ENCODE peak calls at places on chromosomes 6 and 20, in four cellular contexts. S is GM12865, B is HFF-Myc, K is Panc1. F is an unnamed sample.

GRCh38 chr6:56713285-56713684 is 70.6 kb upstream of the DST start:
- DNase-seq in S (peak; percentile 24), B (no peak), K (peak; percentile 82), F (peak; percentile 81)

GRCh38 chr20:37220796-37221195 is 40.8 kb downstream of the GHRH start:
- DNase-seq in S (no peak), B (no peak), K (no peak), F (no peak)

GRCh38 chr6:109768485-109768884 is 77.4 kb downstream of the FIG4 start:
- DNase-seq in S (no peak), B (no peak), K (no peak), F (no peak)

GRCh38 chr20:45924391-45925261 is 9.9 kb upstream of the PCIF1 start:
- DNase-seq in S (no peak), B (no peak), K (no peak), F (no peak)

GRCh38 chr6:26109776-26110175 is 22.5 kb downstream of the HFE start:
- DNase-seq in S (no peak), B (no peak), K (no peak), F (no peak)

GRCh38 chr20:61166324-61166723 is 85.7 kb upstream of the CDH4 start:
- DNase-seq in S (no peak), B (no peak), K (no peak), F (no peak)

GRCh38 chr6:6629416-6629815 is 40.9 kb downstream of the LY86 start:
- DNase-seq in S (no peak), B (no peak), K (no peak), F (no peak)

GRCh38 chr6:158818008-158818579 is 1.1 kb downstream of the EZR start:
- DNase-seq in S (peak; percentile 83), B (no peak), K (no peak), F (no peak)

GRCh38 chr20:16107172-16107870 is 465.9 kb downstream of the KIF16B start:
- DNase-seq in S (no peak), B (no peak), K (no peak), F (no peak)

GRCh38 chr6:3414704-3415453 is 42.0 kb downstream of the SLC22A23 start:
- DNase-seq in S (peak; percentile 52), B (no peak), K (no peak), F (no peak)

GRCh38 chr20:21357851-21358250 is 39.5 kb downstream of the NKX2-4 start:
- DNase-seq in S (no peak), B (no peak), K (no peak), F (no peak)

GRCh38 chr6:129251669-129252376 is 368.9 kb downstream of the LAMA2 start:
- DNase-seq in S (peak; percentile 74), B (peak; percentile 67), K (peak; percentile 53), F (peak; percentile 65)

GRCh38 chr20:48523191-48523757 is 304.5 kb downstream of the PREX1 start:
- DNase-seq in S (peak; percentile 50), B (peak; percentile 59), K (peak; percentile 10), F (peak; percentile 59)

GRCh38 chr6:132007474-132008190 is 56.5 kb upstream of the CCN2 start:
- DNase-seq in S (no peak), B (no peak), K (peak; percentile 38), F (peak; percentile 40)

GRCh38 chr6:167119680-167120556 is 3.0 kb upstream of the CCR6 start:
- DNase-seq in S (peak; percentile 69), B (no peak), K (no peak), F (no peak)

GRCh38 chr6:53179961-53180651 is 31.5 kb upstream of the GCM1 start:
- DNase-seq in S (no peak), B (no peak), K (no peak), F (no peak)

GRCh38 chr20:40073535-40074111 is 615.4 kb downstream of the MAFB start:
- DNase-seq in S (no peak), B (no peak), K (no peak), F (peak; percentile 49)

GRCh38 chr20:52923123-52923543 is 49.0 kb upstream of the TSHZ2 start:
- DNase-seq in S (peak; percentile 9), B (no peak), K (peak; percentile 45), F (peak; percentile 99)

GRCh38 chr6:115914098-115914497 is 146.6 kb downstream of the FRK start:
- DNase-seq in S (no peak), B (no peak), K (no peak), F (no peak)

GRCh38 chr6:159726196-159726917 is 949 bp upstream of the WTAP start:
- DNase-seq in S (no peak), B (no peak), K (no peak), F (no peak)

GRCh38 chr6:147033267-147033666 is 170.9 kb upstream of the STXBP5 start:
- DNase-seq in S (no peak), B (no peak), K (no peak), F (no peak)

GRCh38 chr6:101266063-101266462 is 127.4 kb upstream of the GRIK2 start:
- DNase-seq in S (no peak), B (no peak), K (no peak), F (no peak)

GRCh38 chr6:3260296-3260695 is 1.5 kb downstream of the PSMG4 start:
- DNase-seq in S (peak; percentile 50), B (no peak), K (no peak), F (no peak)

GRCh38 chr6:42820509-42821340 is 38.9 kb downstream of the BICRAL start:
- DNase-seq in S (no peak), B (no peak), K (no peak), F (no peak)

GRCh38 chr6:148538251-148539190 is 195.9 kb downstream of the SASH1 start:
- DNase-seq in S (no peak), B (no peak), K (no peak), F (peak; percentile 77)

GRCh38 chr20:32485126-32485769 is 99.9 kb downstream of the NOL4L start:
- DNase-seq in S (peak; percentile 79), B (peak; percentile 65), K (peak; percentile 64), F (peak; percentile 58)

GRCh38 chr6:119717942-119718341 is 368.4 kb upstream of the MAN1A1 start:
- DNase-seq in S (no peak), B (no peak), K (no peak), F (no peak)

GRCh38 chr6:36062247-36062646 is 34.6 kb downstream of the MAPK14 start:
- DNase-seq in S (no peak), B (no peak), K (no peak), F (no peak)

GRCh38 chr6:80438728-80439127 is 332.3 kb downstream of the BCKDHB start:
- DNase-seq in S (no peak), B (peak; percentile 59), K (no peak), F (no peak)

GRCh38 chr6:153312633-153313032 is 181.6 kb upstream of the RGS17 start:
- DNase-seq in S (peak; percentile 49), B (peak; percentile 9), K (peak; percentile 52), F (peak; percentile 6)

DNA sequence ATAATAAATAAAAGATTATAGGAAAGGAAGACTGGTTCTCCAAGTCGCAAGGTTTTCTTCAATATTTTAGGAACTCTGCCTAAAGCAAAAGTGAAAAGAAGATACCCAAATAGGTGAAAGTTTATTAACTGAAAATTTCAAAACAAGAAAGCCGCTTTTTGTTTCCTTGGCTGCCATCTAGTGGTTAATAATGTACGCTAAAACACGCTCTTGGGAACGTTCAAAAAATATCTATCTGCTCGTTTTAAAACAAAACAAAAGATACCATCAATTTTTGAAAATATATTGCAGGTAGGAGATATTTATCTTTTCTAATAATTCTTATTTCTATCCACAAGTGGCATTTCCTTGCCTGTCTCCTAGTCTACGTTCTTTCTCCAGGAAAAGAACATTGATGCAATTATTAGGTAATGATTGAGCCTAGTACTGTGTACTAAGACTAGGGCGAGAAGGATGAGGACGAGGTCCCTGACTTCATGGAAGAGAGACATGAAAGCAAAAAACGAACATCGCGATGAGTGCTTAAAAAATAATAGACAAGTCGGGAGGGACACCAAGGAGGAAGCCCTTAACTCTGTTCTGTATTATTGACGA is 97.2 kb downstream of the SPTLC3 start:
- DNase-seq in S (peak; percentile 38), B (peak; percentile 3), K (no peak), F (peak; percentile 22)
- TF ChIP-seq CTCF in S (peak; percentile 56), B (peak; percentile 47), K (peak; percentile 67), F (peak; percentile 50)

GRCh38 chr20:34574861-34575260 is 16.3 kb downstream of the MAP1LC3A start:
- DNase-seq in S (no peak), B (no peak), K (no peak), F (no peak)
- H3K4me3 ChIP-seq in S (no peak overlapping the region), B (no peak overlapping the region), K (no peak overlapping the region), F (no peak overlapping the region)

DNA sequence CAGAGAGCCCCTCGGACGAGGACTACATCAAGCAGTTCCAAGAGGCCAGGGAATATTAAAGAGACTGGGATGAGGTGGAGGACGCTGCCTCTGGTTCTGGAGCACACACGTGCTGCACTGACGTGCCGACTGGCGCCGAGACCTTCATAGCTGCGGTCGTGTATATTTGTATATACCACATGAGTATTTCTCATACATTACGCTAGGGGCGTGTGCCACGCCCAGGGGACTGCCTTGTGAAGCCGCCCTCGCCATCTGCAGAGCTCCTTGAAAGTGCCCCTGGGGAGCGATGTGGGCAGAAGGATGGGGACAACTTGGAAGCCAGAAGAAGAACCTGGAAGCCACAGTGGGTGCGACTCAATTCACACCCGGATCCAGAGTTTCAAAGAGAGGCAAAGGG is 78.3 kb downstream of the ISM1 start:
- DNase-seq in S (no peak), B (no peak), K (no peak), F (no peak)
- TF ChIP-seq CTCF in S (no peak), B (no peak), K (no peak), F (no peak)

GRCh38 chr6:27176096-27176495 is 71.4 kb upstream of the PRSS16 start:
- DNase-seq in S (peak; percentile 13), B (peak; percentile 35), K (peak; percentile 17), F (no peak)
- H3K4me3 ChIP-seq in S (no peak overlapping the region), B (peak overlapping the region; percentile 94), K (peak overlapping the region; percentile 92), F (peak overlapping the region; percentile 99)

DNA sequence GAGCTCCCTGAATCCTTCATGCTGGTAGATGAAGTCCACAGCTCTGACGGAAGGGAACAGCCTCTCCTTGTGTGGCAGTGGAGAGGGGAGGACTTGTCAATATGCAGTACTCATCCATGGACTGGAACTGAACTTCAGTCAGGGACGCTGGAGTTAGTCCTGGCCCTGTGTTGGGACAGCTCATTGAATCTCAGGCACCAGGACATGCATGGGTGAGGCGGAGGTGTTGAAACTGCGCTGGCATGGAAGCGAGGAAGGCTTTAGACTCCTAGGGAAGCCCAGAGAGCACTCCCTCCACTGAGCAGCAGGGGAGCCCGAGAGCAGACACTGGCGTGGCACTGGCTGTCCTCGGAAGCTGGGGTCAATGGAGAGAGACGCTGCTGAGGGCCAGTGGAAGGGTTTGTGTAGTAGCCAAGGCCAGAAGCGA is 161.3 kb upstream of the GGTLC1 start:
- DNase-seq in S (peak; percentile 15), B (no peak), K (no peak), F (no peak)
- TF ChIP-seq CTCF in S (peak; percentile 66), B (peak; percentile 29), K (peak; percentile 77), F (peak; percentile 39)

GRCh38 chr6:136651982-136652381 is 101.8 kb upstream of the MAP7 start:
- DNase-seq in S (no peak), B (no peak), K (no peak), F (no peak)

GRCh38 chr6:136655251-136656014 is 105.2 kb upstream of the MAP7 start:
- DNase-seq in S (no peak), B (no peak), K (no peak), F (no peak)

GRCh38 chr6:136654086-136654485 is 103.9 kb upstream of the MAP7 start:
- DNase-seq in S (no peak), B (no peak), K (no peak), F (no peak)

GRCh38 chr6:136656121-136656520 is 105.9 kb upstream of the MAP7 start:
- DNase-seq in S (no peak), B (no peak), K (no peak), F (peak; percentile 53)

GRCh38 chr6:136652656-136653055 is 102.4 kb upstream of the MAP7 start:
- DNase-seq in S (no peak), B (no peak), K (no peak), F (no peak)
- H3K4me3 ChIP-seq in S (no peak overlapping the region), B (no peak overlapping the region), K (no peak overlapping the region), F (no peak overlapping the region)